ENCODE peak calls at places on chromosomes 4 and X, in four cellular contexts. Y is CD8-positive, alpha-beta T cell; K is dorsolateral prefrontal cortex; T is choroid plexus epithelial cell. B is an unnamed sample.

GRCh38 chrX:10296581-10296980 is 139.8 kb downstream of the CLCN4 start:
- DNase-seq in K (no peak), Y (no peak), T (peak), B (peak)

GRCh38 chrX:3504916-3505315 is 158.5 kb upstream of the MXRA5 start:
- DNase-seq in K (no peak), T (no peak), Y (no peak), B (no peak)

GRCh38 chr4:15031993-15032660 is 29.8 kb downstream of the CPEB2 start:
- DNase-seq in T (peak), K (no peak), Y (no peak), B (peak)

GRCh38 chr4:163558539-163559044 is 64.1 kb downstream of the TMA16 start:
- DNase-seq in T (no peak), Y (no peak), K (no peak), B (no peak)

GRCh38 chr4:115664285-115664684 is 550.9 kb upstream of the NDST4 start:
- DNase-seq in K (no peak), Y (no peak), T (no peak), B (no peak)

GRCh38 chrX:110741213-110741796 is 54.3 kb downstream of the CHRDL1 start:
- DNase-seq in T (peak), Y (no peak), K (no peak), B (peak)

GRCh38 chr4:16627999-16628398 is 270.4 kb downstream of the LDB2 start:
- DNase-seq in Y (no peak), K (no peak), T (peak), B (peak)

GRCh38 chr4:107130157-107130556 is 94.0 kb upstream of the DKK2 start:
- DNase-seq in K (no peak), Y (no peak), T (no peak), B (peak)

GRCh38 chrX:149010899-149011224 is 494.2 kb downstream of the IDS start:
- DNase-seq in T (no peak), Y (no peak), K (no peak), B (no peak)

GRCh38 chr4:113444386-113444785 is 317.2 kb downstream of the CAMK2D start:
- DNase-seq in Y (no peak), K (no peak), T (peak), B (peak)

GRCh38 chrX:68978211-68978780 is 149.5 kb downstream of the EFNB1 start:
- DNase-seq in Y (no peak), K (no peak), T (peak), B (peak)

GRCh38 chr4:169398294-169398693 is 127.5 kb upstream of the SH3RF1 start:
- DNase-seq in T (peak), K (no peak), Y (no peak), B (peak)

GRCh38 chrX:129139837-129140679 is 383.2 kb downstream of the SMARCA1 start:
- DNase-seq in T (no peak), Y (no peak), K (no peak), B (no peak)

GRCh38 chr4:74320559-74321118 is 12.4 kb downstream of the EPGN start:
- DNase-seq in K (no peak), T (peak), Y (no peak), B (peak)

GRCh38 chrX:148601034-148601433 is 100.6 kb downstream of the AFF2 start:
- DNase-seq in T (peak), Y (no peak), K (no peak), B (peak)

GRCh38 chr4:7828011-7828720 is 111.5 kb downstream of the AFAP1 start:
- DNase-seq in T (peak), Y (peak), K (peak), B (peak)

GRCh38 chr4:7826176-7826908 is 113.3 kb downstream of the AFAP1 start:
- DNase-seq in K (no peak), Y (no peak), T (no peak), B (no peak)

GRCh38 chr4:7828926-7829325 is 110.7 kb downstream of the AFAP1 start:
- DNase-seq in Y (no peak), T (peak), K (no peak), B (peak)

GRCh38 chr4:7827566-7827965 is 112.1 kb downstream of the AFAP1 start:
- DNase-seq in T (no peak), Y (no peak), K (no peak), B (no peak)

DNA sequence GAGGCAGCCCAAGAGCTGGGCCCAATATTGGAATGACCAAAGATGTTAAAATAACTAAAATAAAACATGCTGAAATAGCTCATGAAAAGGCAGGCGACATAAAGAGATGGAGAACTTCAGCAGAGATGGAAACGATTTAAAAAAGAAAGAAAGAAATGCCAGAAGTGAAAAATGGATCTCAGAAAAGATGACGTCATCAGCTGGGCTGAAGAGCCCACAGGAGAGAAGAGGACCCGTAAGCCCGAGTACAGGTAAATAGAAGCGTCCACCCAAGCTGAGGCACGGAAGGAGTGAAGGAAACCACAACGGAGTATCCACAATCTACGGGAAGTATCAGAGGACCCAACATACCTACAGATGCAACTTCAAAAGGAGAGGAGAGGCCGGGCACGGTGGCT is 112.8 kb downstream of the AFAP1 start:
- DNase-seq in Y (no peak), K (no peak), T (no peak), B (no peak)
- TF ChIP-seq CTCF in Y (no peak), K (no peak), T (no peak), B (no peak)

GRCh38 chr4:53997901-53998300 is 66.5 kb downstream of the CHIC2 start:
- DNase-seq in K (no peak), Y (no peak), T (no peak), B (no peak)

GRCh38 chr4:53992785-53993184 is 71.6 kb downstream of the CHIC2 start:
- DNase-seq in Y (no peak), T (peak), K (no peak), B (no peak)

GRCh38 chr4:53991821-53992220 is 72.6 kb downstream of the CHIC2 start:
- DNase-seq in T (no peak), K (no peak), Y (no peak), B (no peak)

GRCh38 chr4:53990641-53991040 is 73.8 kb downstream of the CHIC2 start:
- DNase-seq in K (no peak), Y (no peak), T (peak), B (peak)

DNA sequence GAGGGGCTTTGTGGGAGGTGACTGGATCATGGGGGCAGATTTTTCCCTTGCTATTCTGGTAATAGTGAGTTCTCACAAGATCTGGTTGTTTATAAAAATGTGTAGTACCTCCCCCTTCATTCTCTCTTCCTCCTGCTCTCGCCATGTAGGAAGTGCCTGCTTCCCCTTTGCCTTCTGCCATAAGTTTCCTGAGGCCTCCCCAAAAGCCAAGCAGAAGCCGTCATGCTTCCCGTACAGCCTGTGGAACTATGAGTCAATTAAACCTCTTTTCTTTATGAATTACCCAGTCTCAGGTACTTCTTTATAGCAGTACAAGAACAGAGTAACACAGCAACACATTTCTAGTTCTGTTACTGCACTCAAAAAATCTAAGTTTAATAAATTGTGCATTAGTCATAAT is 70.0 kb downstream of the CHIC2 start:
- DNase-seq in T (no peak), K (no peak), Y (no peak), B (no peak)
- H3K4me3 ChIP-seq in T (no peak), K (no peak), Y (no peak), B (no peak)

DNA sequence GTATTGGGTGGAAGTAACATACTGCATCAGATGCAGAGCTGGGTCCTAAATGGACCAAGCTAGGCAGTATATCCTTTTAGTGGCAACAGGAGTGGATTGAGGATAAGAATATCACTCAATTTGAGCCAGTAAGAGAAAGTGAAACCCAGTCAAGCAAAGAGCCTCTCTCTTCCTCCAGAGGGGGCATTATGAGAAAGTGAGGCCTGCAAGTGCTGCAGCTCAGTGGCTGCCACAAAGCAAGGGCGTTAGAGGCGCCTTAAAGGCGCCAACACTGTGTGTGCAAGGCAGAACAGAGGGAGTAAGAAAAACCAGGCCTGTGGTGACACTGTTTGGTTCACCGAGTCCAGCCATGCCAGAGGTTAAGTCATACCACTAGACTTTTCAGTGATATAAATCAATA is 17.5 kb downstream of the STX18 start:
- DNase-seq in T (peak), Y (no peak), K (no peak), B (no peak)
- TF ChIP-seq CTCF in T (peak), Y (no peak), K (no peak), B (no peak)

GRCh38 chrX:39896951-39897740 is 200.6 kb downstream of the BCOR start:
- DNase-seq in K (no peak), Y (no peak), T (peak), B (peak)
- H3K4me3 ChIP-seq in K (no peak), Y (no peak), T (no peak), B (no peak)

DNA sequence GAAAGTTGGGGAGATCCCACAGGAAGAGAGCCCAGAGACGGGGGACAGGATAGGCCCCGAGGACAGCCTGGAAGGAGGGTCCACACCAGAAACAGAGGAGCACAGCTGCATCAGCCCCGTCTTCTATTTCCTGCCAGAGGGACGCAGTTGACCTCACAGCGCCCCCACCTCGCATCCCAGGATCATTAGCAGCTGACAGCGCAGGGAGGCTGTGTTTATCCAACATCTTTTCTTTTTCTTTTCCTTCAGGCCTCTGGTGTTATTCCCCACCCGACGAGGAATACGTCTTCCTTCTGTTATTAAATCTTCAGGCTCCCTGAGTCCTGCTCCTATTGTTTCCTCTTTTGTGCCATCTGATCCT is 75.4 kb downstream of the DCHS2 start:
- DNase-seq in T (no peak), K (no peak), Y (no peak), B (no peak)
- TF ChIP-seq CTCF in T (no peak), K (no peak), Y (no peak), B (no peak)

GRCh38 chr4:123821861-123822260 is 425.3 kb downstream of the SPRY1 start:
- DNase-seq in T (peak), Y (no peak), K (no peak), B (peak)
- H3K4me3 ChIP-seq in T (no peak), Y (no peak), K (no peak), B (no peak)

B was measured in fibroblast of pulmonary artery.